ENCODE peak calls at places on chromosomes 3 and 15, in seven cellular contexts. C is Peyer's patch, J is upper lobe of right lung, A is PC-9, H is GM12878, G is WTC11, I is cardiac muscle cell. R is an unnamed sample.

GRCh38 chr3:105555206-105555605 is 188.5 kb downstream of the ALCAM start:
- DNase-seq in C (no peak), I (no peak), A (no peak), G (no peak), H (no peak), J (no peak), R (no peak)

GRCh38 chr15:100733786-100734185 is 131.4 kb downstream of the ASB7 start:
- DNase-seq in I (no peak), C (no peak), H (no peak), J (no peak), G (no peak), A (no peak), R (no peak)

GRCh38 chr3:161348791-161349400 is 22.4 kb downstream of the SPTSSB start:
- DNase-seq in A (no peak), H (no peak), J (no peak), C (no peak), G (no peak), I (no peak), R (no peak)

GRCh38 chr3:11733914-11734313 is 90.2 kb upstream of the VGLL4 start:
- DNase-seq in I (no peak), A (no peak), G (no peak), H (no peak), J (no peak), C (no peak), R (no peak)

GRCh38 chr15:100572362-100572983 is 29.5 kb downstream of the LINS1 start:
- DNase-seq in C (no peak), G (no peak), H (no peak), I (no peak), A (no peak), J (no peak), R (no peak)

GRCh38 chr3:106428565-106428994 is 559.8 kb upstream of the CBLB start:
- DNase-seq in I (no peak), A (peak; percentile 50), C (no peak), H (no peak), G (no peak), J (no peak), R (no peak)

GRCh38 chr3:181105636-181106035 is 116.1 kb upstream of the DNAJC19 start:
- DNase-seq in I (no peak), H (no peak), G (no peak), C (no peak), A (no peak), J (no peak), R (no peak)

GRCh38 chr3:100075731-100076543 is 38.4 kb downstream of the FILIP1L start:
- DNase-seq in I (no peak), H (no peak), A (no peak), C (no peak), J (no peak), G (no peak), R (no peak)

GRCh38 chr3:101340591-101340990 is 20.2 kb upstream of the IMPG2 start:
- DNase-seq in H (no peak), I (no peak), J (no peak), C (no peak), G (no peak), A (no peak), R (no peak)

GRCh38 chr3:71438904-71439303 is 144.6 kb downstream of the FOXP1 start:
- DNase-seq in H (no peak), I (no peak), A (no peak), J (no peak), G (no peak), C (no peak), R (no peak)

GRCh38 chr3:99865321-99865720 is 47.7 kb downstream of the CMSS1 start:
- DNase-seq in G (no peak), I (no peak), J (no peak), A (no peak), H (no peak), C (no peak), R (no peak)

GRCh38 chr15:72475674-72476073 is 1.5 kb downstream of the ARIH1 start:
- DNase-seq in H (no peak), I (no peak), G (no peak), J (no peak), A (no peak), C (no peak), R (no peak)

GRCh38 chr3:105369501-105370371 is 3.0 kb downstream of the ALCAM start:
- DNase-seq in J (peak; percentile 87), A (peak; percentile 73), H (peak; percentile 53), C (peak; percentile 72), I (peak; percentile 75), G (peak; percentile 39), R (peak; percentile 57)

GRCh38 chr15:26295331-26295730 is 432.2 kb upstream of the ATP10A start:
- DNase-seq in H (no peak), C (no peak), G (no peak), J (no peak), I (peak; percentile 20), A (no peak), R (no peak)

GRCh38 chr3:183188895-183189462 is 26.4 kb upstream of the LAMP3 start:
- DNase-seq in C (peak; percentile 25), A (no peak), I (peak; percentile 45), H (no peak), J (no peak), G (peak; percentile 77), R (peak; percentile 63)

GRCh38 chr3:70736009-70736408 is 423.6 kb upstream of the MDFIC2 start:
- DNase-seq in C (no peak), G (no peak), I (no peak), H (no peak), A (no peak), J (no peak), R (no peak)

GRCh38 chr15:59689626-59690236 is 611 bp upstream of the BNIP2 start:
- DNase-seq in J (peak; percentile 95), G (peak; percentile 77), A (peak; percentile 79), H (no peak), I (peak; percentile 73), C (peak; percentile 90), R (peak; percentile 60)

GRCh38 chr15:100332721-100333120 is 9.1 kb downstream of the ADAMTS17 start:
- DNase-seq in C (no peak), H (no peak), A (no peak), J (no peak), G (no peak), I (no peak), R (no peak)

GRCh38 chr15:33132722-33133345 is 61.7 kb downstream of the FMN1 start:
- DNase-seq in G (no peak), H (no peak), C (no peak), J (no peak), A (peak; percentile 48), I (peak; percentile 73), R (peak; percentile 53)

GRCh38 chr3:63857311-63857710 is 6.3 kb downstream of the THOC7 start:
- DNase-seq in G (no peak), C (no peak), I (no peak), J (no peak), A (no peak), H (no peak), R (no peak)

GRCh38 chr15:31504462-31504839 is 177.8 kb downstream of the KLF13 start:
- DNase-seq in G (no peak), A (no peak), C (no peak), J (no peak), I (no peak), H (no peak), R (no peak)

GRCh38 chr15:92819312-92820232 is 80.6 kb upstream of the CHD2 start:
- DNase-seq in G (no peak), I (no peak), J (no peak), A (no peak), H (no peak), C (no peak), R (no peak)

GRCh38 chr3:110773413-110773954 is 298.1 kb upstream of the NECTIN3 start:
- DNase-seq in H (no peak), J (no peak), G (no peak), I (no peak), C (no peak), A (no peak), R (no peak)

GRCh38 chr3:123732447-123732846 is 147.6 kb upstream of the HACD2 start:
- DNase-seq in I (no peak), C (no peak), G (no peak), A (peak; percentile 68), J (no peak), H (no peak), R (no peak)

GRCh38 chr15:23629234-23629805 is 18.3 kb downstream of the MAGEL2 start:
- DNase-seq in I (peak; percentile 21), H (no peak), J (no peak), A (no peak), G (no peak), C (no peak), R (no peak)
- TF ChIP-seq CTCF in I (peak; percentile 29), H (no peak), J (peak; percentile 44), A (peak; percentile 60), G (no peak), C (peak; percentile 36), R (peak; percentile 55)

GRCh38 chr3:116306720-116307119 is 138.6 kb downstream of the LSAMP start:
- DNase-seq in C (no peak), J (no peak), H (no peak), A (no peak), I (no peak), G (no peak), R (no peak)
- TF ChIP-seq CTCF in C (no peak), J (no peak), H (no peak), A (no peak), I (no peak), G (no peak), R (peak; percentile 28)

GRCh38 chr3:157351981-157352380 is 84.7 kb upstream of the PTX3 start:
- DNase-seq in C (no peak), G (no peak), H (no peak), A (no peak), J (no peak), I (no peak), R (no peak)

GRCh38 chr3:157353657-157354056 is 83.0 kb upstream of the PTX3 start:
- DNase-seq in H (no peak), C (no peak), I (no peak), A (no peak), J (no peak), G (no peak), R (no peak)

GRCh38 chr3:157347577-157348303 is 88.9 kb upstream of the PTX3 start:
- DNase-seq in C (no peak), I (no peak), H (no peak), A (no peak), G (peak; percentile 89), J (no peak), R (peak; percentile 11)
- TF ChIP-seq CTCF in C (no peak), I (peak; percentile 63), H (no peak), A (peak; percentile 54), G (peak; percentile 96), J (no peak), R (peak; percentile 45)

GRCh38 chr3:187767266-187768032 is 22.2 kb upstream of the BCL6 start:
- DNase-seq in I (no peak), A (no peak), C (no peak), G (no peak), J (no peak), H (no peak), R (no peak)

GRCh38 chr3:187762792-187763191 is 17.5 kb upstream of the BCL6 start:
- DNase-seq in I (no peak), A (no peak), G (no peak), C (no peak), J (no peak), H (no peak), R (no peak)

GRCh38 chr3:187763850-187764648 is 18.8 kb upstream of the BCL6 start:
- DNase-seq in I (no peak), C (no peak), G (peak; percentile 29), A (no peak), J (no peak), H (no peak), R (no peak)

GRCh38 chr3:187769771-187770170 is 24.5 kb upstream of the BCL6 start:
- DNase-seq in H (no peak), C (no peak), I (no peak), J (no peak), G (no peak), A (no peak), R (no peak)

GRCh38 chr3:187765342-187765741 is 20.1 kb upstream of the BCL6 start:
- DNase-seq in G (no peak), C (no peak), J (no peak), A (no peak), H (no peak), I (no peak), R (no peak)
- TF ChIP-seq CTCF in G (no peak), C (no peak), J (no peak), A (no peak), H (no peak), I (no peak), R (no peak)